ENCODE peak calls at places on chromosomes 12 and 14, in four cellular contexts. One of them, this sample, is unnamed.

GRCh38 chr12:80946591-80946990 is 8.9 kb upstream of the LIN7A start:
- DNase-seq in NCI-H1105 treated with DMSO at 0.1 percent for 48 hours: peak
- DNase-seq in ovary: no peak
- DNase-seq in NCI-H748 treated with DMSO at 0.1 percent for 48 hours: no peak
- DNase-seq in this sample: no peak

GRCh38 chr14:104948736-104949031 is 24.0 kb downstream of the PLD4 start:
- DNase-seq in NCI-H1105 treated with DMSO at 0.1 percent for 48 hours: no peak
- DNase-seq in ovary: no peak
- DNase-seq in NCI-H748 treated with DMSO at 0.1 percent for 48 hours: no peak
- DNase-seq in this sample: no peak

GRCh38 chr12:58584885-58585284 is 335.4 kb downstream of the LRIG3 start:
- DNase-seq in NCI-H1105 treated with DMSO at 0.1 percent for 48 hours: no peak
- DNase-seq in NCI-H748 treated with DMSO at 0.1 percent for 48 hours: no peak
- DNase-seq in ovary: no peak
- DNase-seq in this sample: no peak

GRCh38 chr12:121128908-121129704 is 3.6 kb upstream of the P2RX7 start:
- DNase-seq in ovary: peak
- DNase-seq in NCI-H1105 treated with DMSO at 0.1 percent for 48 hours: no peak
- DNase-seq in NCI-H748 treated with DMSO at 0.1 percent for 48 hours: no peak
- DNase-seq in this sample: peak

GRCh38 chr12:50006754-50007442 is 18.4 kb downstream of the RACGAP1 start:
- DNase-seq in NCI-H1105 treated with DMSO at 0.1 percent for 48 hours: no peak
- DNase-seq in ovary: no peak
- DNase-seq in NCI-H748 treated with DMSO at 0.1 percent for 48 hours: no peak
- DNase-seq in this sample: no peak

GRCh38 chr12:4285070-4285469 is 11.5 kb downstream of the CCND2 start:
- DNase-seq in NCI-H1105 treated with DMSO at 0.1 percent for 48 hours: no peak
- DNase-seq in NCI-H748 treated with DMSO at 0.1 percent for 48 hours: no peak
- DNase-seq in ovary: no peak
- DNase-seq in this sample: no peak

GRCh38 chr12:56261503-56262230 is 3.5 kb upstream of the ANKRD52 start:
- DNase-seq in ovary: no peak
- DNase-seq in NCI-H748 treated with DMSO at 0.1 percent for 48 hours: no peak
- DNase-seq in NCI-H1105 treated with DMSO at 0.1 percent for 48 hours: no peak
- DNase-seq in this sample: no peak

GRCh38 chr14:82759691-82760090 is 1226.0 kb upstream of the SEL1L start:
- DNase-seq in NCI-H748 treated with DMSO at 0.1 percent for 48 hours: no peak
- DNase-seq in ovary: no peak
- DNase-seq in NCI-H1105 treated with DMSO at 0.1 percent for 48 hours: no peak
- DNase-seq in this sample: no peak

GRCh38 chr12:67042697-67043131 is 226.4 kb upstream of the CAND1 start:
- DNase-seq in NCI-H748 treated with DMSO at 0.1 percent for 48 hours: peak
- DNase-seq in NCI-H1105 treated with DMSO at 0.1 percent for 48 hours: peak
- DNase-seq in ovary: no peak
- DNase-seq in this sample: peak

GRCh38 chr14:65599375-65599774 is 186.8 kb downstream of the FUT8 start:
- DNase-seq in ovary: no peak
- DNase-seq in NCI-H1105 treated with DMSO at 0.1 percent for 48 hours: no peak
- DNase-seq in NCI-H748 treated with DMSO at 0.1 percent for 48 hours: no peak
- DNase-seq in this sample: no peak

GRCh38 chr12:49609875-49610154 is 4.4 kb upstream of the FAM186B start:
- DNase-seq in NCI-H1105 treated with DMSO at 0.1 percent for 48 hours: no peak
- DNase-seq in ovary: no peak
- DNase-seq in NCI-H748 treated with DMSO at 0.1 percent for 48 hours: no peak
- DNase-seq in this sample: no peak

GRCh38 chr12:117596968-117597367 is 235.5 kb upstream of the NOS1 start:
- DNase-seq in NCI-H748 treated with DMSO at 0.1 percent for 48 hours: peak
- DNase-seq in NCI-H1105 treated with DMSO at 0.1 percent for 48 hours: peak
- DNase-seq in ovary: no peak
- DNase-seq in this sample: peak

GRCh38 chr12:24895612-24896011 is 53.3 kb downstream of the BCAT1 start:
- DNase-seq in ovary: no peak
- DNase-seq in NCI-H748 treated with DMSO at 0.1 percent for 48 hours: no peak
- DNase-seq in NCI-H1105 treated with DMSO at 0.1 percent for 48 hours: no peak
- DNase-seq in this sample: no peak

This sample was measured in NCI-H774.